ENCODE peak calls at places on chromosomes 5 and 9, in six cellular contexts. S is GM12865, L is WERI-Rb-1, Y is colonic mucosa, Z is foreskin fibroblast, B is IMR-90. C is an unnamed sample.

GRCh38 chr9:35364817-35365585 is 124.9 kb upstream of the RUSC2 start:
- DNase-seq in S (no peak), L (no peak), Y (no peak), Z (no peak), B (no peak), C (no peak)

GRCh38 chr5:179241175-179241574 is 104.1 kb downstream of the ADAMTS2 start:
- DNase-seq in S (no peak), L (no peak), Y (no peak), Z (peak; percentile 20), B (no peak), C (peak; percentile 28)

GRCh38 chr9:98215266-98215665 is 22.8 kb upstream of the CORO2A start:
- DNase-seq in S (no peak), L (no peak), Y (no peak), Z (peak; percentile 53), B (peak; percentile 65), C (no peak)

GRCh38 chr5:132483101-132483500 is 7.5 kb downstream of the IRF1 start:
- DNase-seq in S (no peak), L (no peak), Y (no peak), Z (no peak), B (no peak), C (no peak)

GRCh38 chr5:96807099-96807654 is 568 bp downstream of the ERAP1 start:
- DNase-seq in S (peak; percentile 71), L (peak; percentile 66), Y (peak; percentile 85), Z (peak; percentile 75), B (peak; percentile 53), C (peak; percentile 57)

GRCh38 chr5:169657127-169657526 is 20.1 kb downstream of the DOCK2 start:
- DNase-seq in S (peak; percentile 45), L (no peak), Y (no peak), Z (no peak), B (no peak), C (no peak)

GRCh38 chr5:109388407-109388806 is 21.4 kb downstream of the PJA2 start:
- DNase-seq in S (no peak), L (no peak), Y (no peak), Z (no peak), B (peak; percentile 53), C (peak; percentile 53)

GRCh38 chr5:173826921-173827350 is 61.2 kb upstream of the CPEB4 start:
- DNase-seq in S (no peak), L (no peak), Y (no peak), Z (no peak), B (no peak), C (no peak)

GRCh38 chr5:108869066-108869465 is 121.4 kb downstream of the FER start:
- DNase-seq in S (no peak), L (no peak), Y (no peak), Z (no peak), B (no peak), C (no peak)

GRCh38 chr9:13485068-13485596 is 205.6 kb upstream of the MPDZ start:
- DNase-seq in S (no peak), L (no peak), Y (no peak), Z (no peak), B (peak; percentile 31), C (peak; percentile 99)

GRCh38 chr9:130939405-130939941 is 426 bp upstream of the FIBCD1 start:
- DNase-seq in S (no peak), L (peak; percentile 55), Y (peak; percentile 39), Z (no peak), B (peak; percentile 11), C (no peak)

GRCh38 chr9:130937146-130938076 is 1.6 kb downstream of the FIBCD1 start:
- DNase-seq in S (no peak), L (no peak), Y (no peak), Z (no peak), B (no peak), C (no peak)

GRCh38 chr9:130938184-130938651 is 829 bp downstream of the FIBCD1 start:
- DNase-seq in S (no peak), L (peak; percentile 39), Y (no peak), Z (no peak), B (no peak), C (no peak)

GRCh38 chr9:130940023-130940549 is 1.0 kb upstream of the FIBCD1 start:
- DNase-seq in S (no peak), L (no peak), Y (peak; percentile 41), Z (no peak), B (no peak), C (no peak)

DNA sequence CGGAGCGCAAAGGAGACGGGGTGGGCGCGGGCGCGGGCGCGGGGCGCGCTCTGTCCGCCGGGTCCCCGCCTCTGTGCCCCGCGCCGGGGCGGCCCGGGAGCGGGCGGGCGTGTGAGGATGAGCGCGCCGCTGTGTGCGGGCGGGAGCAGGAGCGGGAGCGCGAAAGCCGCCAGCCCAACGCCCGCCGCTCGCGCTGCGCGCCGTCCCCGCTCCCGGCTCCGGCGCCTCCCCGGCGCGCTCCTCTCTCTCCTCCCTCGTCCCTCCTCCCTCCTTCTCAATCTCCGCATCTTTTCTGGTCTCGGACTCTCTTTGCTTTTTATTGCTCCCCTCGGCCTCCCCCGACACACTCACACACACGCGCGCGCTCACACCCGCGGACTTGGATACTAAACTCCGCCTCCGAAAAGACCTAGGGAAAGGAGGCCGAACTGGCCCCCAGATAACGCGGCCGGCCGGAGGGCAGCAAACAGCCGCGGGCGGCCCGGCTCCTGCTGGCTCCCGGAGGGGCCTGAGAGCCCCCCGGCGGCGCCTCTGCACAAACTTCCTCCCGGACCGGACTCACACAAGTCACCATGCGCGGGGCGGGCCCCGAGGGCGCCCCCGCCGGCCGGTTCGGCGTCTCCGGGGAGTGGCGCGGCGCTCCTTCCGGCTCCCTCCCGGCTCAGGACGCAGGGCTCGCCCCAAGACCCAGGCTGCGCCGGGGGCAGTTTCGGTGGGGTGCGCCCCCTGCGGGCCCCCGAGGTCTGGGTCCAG is at the start of gene FIBCD1:
- DNase-seq in S (peak; percentile 57), L (peak; percentile 69), Y (peak; percentile 71), Z (peak; percentile 44), B (peak; percentile 34), C (peak; percentile 36)
- H3K4me3 ChIP-seq in S (peak within 1 kb of the TSS; percentile 55), L (peak within 1 kb of the TSS; percentile 67), Y (peak within 1 kb of the TSS; percentile 63), Z (peak within 1 kb of the TSS; percentile 57), B (peak within 1 kb of the TSS; percentile 86), C (peak within 1 kb of the TSS; percentile 60)

GRCh38 chr5:1781726-1782384 is 17.8 kb downstream of the MRPL36 start:
- DNase-seq in S (no peak), L (no peak), Y (no peak), Z (no peak), B (no peak), C (no peak)

GRCh38 chr5:1779782-1780620 is 19.6 kb downstream of the MRPL36 start:
- DNase-seq in S (no peak), L (no peak), Y (no peak), Z (no peak), B (no peak), C (no peak)

GRCh38 chr5:1779021-1779680 is 20.5 kb downstream of the MRPL36 start:
- DNase-seq in S (no peak), L (no peak), Y (no peak), Z (no peak), B (no peak), C (no peak)

GRCh38 chr5:1781107-1781506 is 18.5 kb downstream of the MRPL36 start:
- DNase-seq in S (no peak), L (no peak), Y (no peak), Z (no peak), B (no peak), C (no peak)

DNA sequence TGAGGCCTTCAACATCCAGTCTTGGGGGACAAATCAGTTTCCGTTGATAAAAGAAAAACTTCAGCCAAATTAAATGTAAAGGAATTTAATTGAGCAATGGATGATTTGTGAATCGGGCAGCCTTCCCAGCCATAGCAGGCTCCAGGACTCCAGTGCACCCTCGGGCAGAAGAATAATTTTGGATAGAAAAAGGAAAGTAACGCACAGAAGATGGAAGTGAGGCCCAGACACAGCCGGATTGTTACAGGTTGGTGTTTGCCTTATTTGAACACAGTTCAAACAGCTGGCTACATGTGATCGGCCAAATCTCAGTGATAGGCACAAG is 19.1 kb downstream of the MRPL36 start:
- DNase-seq in S (no peak), L (no peak), Y (no peak), Z (no peak), B (no peak), C (peak; percentile 43)
- H3K4me3 ChIP-seq in S (no peak overlapping the region), L (no peak overlapping the region), Y (no peak overlapping the region), Z (no peak overlapping the region), B (no peak overlapping the region), C (no peak overlapping the region)

DNA sequence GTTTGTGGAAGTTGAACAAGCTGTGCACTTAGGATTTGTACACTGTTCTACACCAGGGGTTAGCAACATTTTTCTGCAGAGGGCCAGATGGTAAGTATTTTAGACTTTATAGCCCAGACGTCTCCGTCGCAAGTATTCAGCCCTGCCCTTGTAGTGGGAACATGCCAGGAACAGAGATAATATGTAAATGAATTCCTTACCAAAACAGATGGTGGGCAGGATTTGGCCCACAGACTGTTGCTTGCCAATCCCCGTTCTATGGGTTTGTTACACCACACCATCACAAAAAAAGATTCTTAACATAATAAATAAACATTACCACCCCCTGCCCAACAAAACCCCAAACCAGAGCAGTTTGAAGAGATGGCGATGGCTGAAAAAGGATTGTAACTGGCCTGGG is 74.3 kb downstream of the AMBP start:
- DNase-seq in S (no peak), L (peak; percentile 5), Y (no peak), Z (no peak), B (no peak), C (no peak)
- H3K4me3 ChIP-seq in S (no peak overlapping the region), L (no peak overlapping the region), Y (no peak overlapping the region), Z (no peak overlapping the region), B (no peak overlapping the region), C (no peak overlapping the region)

DNA sequence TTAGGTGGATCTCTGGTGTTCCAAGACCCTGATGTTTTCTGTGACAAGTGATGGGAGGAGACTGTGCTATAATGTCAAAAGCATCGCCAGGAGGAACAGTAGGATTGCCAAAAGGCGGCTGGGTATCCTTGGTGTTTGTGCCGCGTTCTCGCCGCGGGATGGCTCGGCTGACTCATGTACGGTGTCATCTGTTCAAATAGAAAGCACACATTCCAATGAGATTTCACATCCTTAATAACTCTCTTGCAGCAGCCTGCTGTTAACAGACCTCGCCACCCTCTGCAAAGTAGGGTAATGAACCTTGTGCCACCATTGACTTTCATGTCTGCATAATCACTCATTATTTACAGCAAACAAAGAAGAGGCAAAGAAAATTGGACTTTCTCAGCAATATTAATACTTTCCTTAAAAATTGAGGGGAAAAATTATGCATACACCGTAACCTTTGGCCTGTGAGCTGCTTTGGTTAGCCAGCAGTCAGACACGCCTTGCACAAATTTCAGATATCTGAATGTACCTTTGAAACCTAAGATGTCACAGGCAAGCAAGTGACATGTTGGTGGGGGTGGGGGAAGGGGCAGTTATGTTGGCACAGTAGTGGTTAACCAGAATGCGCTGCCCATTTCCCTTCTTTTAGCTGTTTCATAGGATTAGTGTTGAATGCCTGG is 289.4 kb downstream of the EFNA5 start:
- DNase-seq in S (no peak), L (no peak), Y (no peak), Z (peak; percentile 74), B (peak; percentile 75), C (peak; percentile 26)
- H3K4me3 ChIP-seq in S (no peak overlapping the region), L (no peak overlapping the region), Y (no peak overlapping the region), Z (no peak overlapping the region), B (no peak overlapping the region), C (no peak overlapping the region)